ENCODE peak calls at places on chromosomes 5 and 9, in seven cellular contexts. J, P, R, M, D, Z and I are unnamed samples.

GRCh38 chr5:33806736-33807442 is 84.9 kb downstream of the ADAMTS12 start:
- DNase-seq in Z (peak; percentile 81), M (peak; percentile 86), P (no peak), D (peak; percentile 87), R (no peak), J (peak; percentile 84), I (peak; percentile 86)

GRCh38 chr5:63055421-63055820 is 476.8 kb downstream of the LRRC70 start:
- DNase-seq in Z (no peak), R (no peak), P (no peak), D (no peak), M (no peak), J (no peak), I (no peak)

GRCh38 chr9:112777914-112778313 is 27.4 kb downstream of the SNX30 start:
- DNase-seq in M (peak; percentile 56), J (peak; percentile 64), P (no peak), R (no peak), D (peak; percentile 38), Z (peak; percentile 48), I (no peak)

GRCh38 chr9:96100385-96100978 is 201.5 kb downstream of the HSD17B3 start:
- DNase-seq in Z (no peak), P (no peak), J (peak; percentile 19), M (no peak), R (peak; percentile 25), D (no peak), I (no peak)

GRCh38 chr5:112420111-112420864 is 1.2 kb upstream of the EPB41L4A start:
- DNase-seq in M (peak; percentile 47), J (peak; percentile 33), Z (peak; percentile 18), P (peak; percentile 90), D (peak; percentile 5), R (peak; percentile 87), I (peak; percentile 37)

GRCh38 chr9:34545497-34545896 is 22.7 kb upstream of the ENHO start:
- DNase-seq in R (no peak), P (no peak), M (no peak), J (no peak), D (no peak), Z (no peak), I (no peak)

GRCh38 chr5:149060325-149060724 is 2.5 kb downstream of the SH3TC2 start:
- DNase-seq in P (no peak), R (peak; percentile 22), J (no peak), M (peak; percentile 43), Z (no peak), D (peak; percentile 79), I (peak; percentile 74)

GRCh38 chr9:104090578-104090977 is 3.5 kb upstream of the SMC2 start:
- DNase-seq in Z (no peak), J (no peak), M (no peak), R (no peak), D (no peak), P (no peak), I (peak; percentile 65)

GRCh38 chr9:137264067-137264466 is 8.9 kb downstream of the NELFB start:
- DNase-seq in M (no peak), P (no peak), R (peak; percentile 7), J (no peak), D (no peak), Z (no peak), I (no peak)

GRCh38 chr9:137267933-137268355 is 9.6 kb upstream of the TOR4A start:
- DNase-seq in R (no peak), Z (no peak), M (no peak), D (peak; percentile 15), J (no peak), P (no peak), I (peak; percentile 29)

GRCh38 chr9:137265496-137266161 is 10.5 kb downstream of the NELFB start:
- DNase-seq in M (no peak), Z (no peak), R (no peak), P (no peak), J (no peak), D (no peak), I (no peak)

GRCh38 chr9:137266589-137267453 is 10.7 kb upstream of the TOR4A start:
- DNase-seq in J (no peak), D (no peak), Z (no peak), M (no peak), R (no peak), P (no peak), I (no peak)

GRCh38 chr9:137266162-137266527 is 11.0 kb downstream of the NELFB start:
- DNase-seq in P (no peak), M (no peak), J (no peak), R (peak; percentile 43), Z (no peak), D (no peak), I (no peak)
- H3K4me3 ChIP-seq in P (no peak overlapping the region), M (no peak overlapping the region), J (no peak overlapping the region), R (no peak overlapping the region), Z (no peak overlapping the region), D (no peak overlapping the region), I (no peak overlapping the region)

GRCh38 chr5:159319822-159320221 is 10.5 kb downstream of the IL12B start:
- DNase-seq in Z (no peak), M (no peak), J (no peak), P (no peak), R (no peak), D (no peak), I (no peak)

GRCh38 chr5:159318448-159318847 is 11.8 kb downstream of the IL12B start:
- DNase-seq in R (no peak), Z (no peak), D (no peak), P (no peak), J (no peak), M (no peak), I (no peak)

GRCh38 chr5:159317849-159318248 is 12.4 kb downstream of the IL12B start:
- DNase-seq in R (no peak), Z (no peak), P (no peak), M (no peak), J (no peak), D (no peak), I (no peak)

GRCh38 chr5:159319363-159319762 is 10.9 kb downstream of the IL12B start:
- DNase-seq in M (no peak), Z (no peak), D (no peak), J (no peak), R (no peak), P (no peak), I (no peak)

DNA sequence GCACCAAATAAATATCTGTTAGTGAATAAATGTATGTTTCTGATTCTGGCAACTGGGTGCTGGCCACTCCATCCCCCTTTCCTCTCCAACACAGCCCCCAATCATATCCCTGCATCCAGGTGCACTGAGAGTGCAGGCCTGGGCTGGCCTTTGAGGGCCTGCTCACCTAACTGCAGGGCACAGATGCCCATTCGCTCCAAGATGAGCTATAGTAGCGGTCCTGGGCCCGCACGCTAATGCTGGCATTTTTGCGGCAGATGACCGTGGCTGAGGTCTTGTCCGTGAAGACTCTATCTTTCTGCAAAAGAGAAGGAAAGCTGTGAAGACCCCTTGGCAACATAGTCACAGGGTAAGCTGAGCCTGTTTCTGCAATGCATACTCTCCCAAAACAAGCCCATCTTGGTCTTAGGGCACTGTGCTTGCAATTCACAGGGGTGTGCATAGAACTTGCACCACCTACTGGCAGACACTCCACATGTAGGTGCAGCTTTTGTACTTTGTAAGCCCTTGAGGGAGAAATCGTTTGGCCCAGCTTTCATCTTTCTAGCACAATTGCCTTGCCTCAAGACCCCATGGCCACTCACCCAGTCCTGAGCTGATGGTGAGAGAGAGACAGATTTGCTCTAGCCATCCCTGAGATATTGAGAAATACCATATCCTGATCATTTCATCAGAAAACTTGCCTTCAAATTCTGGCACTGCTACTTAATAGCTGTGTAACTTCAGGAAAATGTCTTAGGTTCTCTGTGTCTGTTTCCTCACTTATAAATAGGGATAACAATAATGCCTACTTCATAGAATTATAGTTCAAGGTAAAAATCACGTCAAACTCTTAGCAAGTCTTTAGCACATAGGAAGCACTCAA is 13.5 kb downstream of the IL12B start:
- DNase-seq in M (peak; percentile 66), P (no peak), R (no peak), D (peak; percentile 67), Z (peak; percentile 45), J (peak; percentile 57), I (peak; percentile 74)
- TF ChIP-seq CTCF in M (peak; percentile 76), P (peak; percentile 35), R (peak; percentile 54), D (peak; percentile 65), Z (peak; percentile 81), J (peak; percentile 88), I (peak; percentile 86)

DNA sequence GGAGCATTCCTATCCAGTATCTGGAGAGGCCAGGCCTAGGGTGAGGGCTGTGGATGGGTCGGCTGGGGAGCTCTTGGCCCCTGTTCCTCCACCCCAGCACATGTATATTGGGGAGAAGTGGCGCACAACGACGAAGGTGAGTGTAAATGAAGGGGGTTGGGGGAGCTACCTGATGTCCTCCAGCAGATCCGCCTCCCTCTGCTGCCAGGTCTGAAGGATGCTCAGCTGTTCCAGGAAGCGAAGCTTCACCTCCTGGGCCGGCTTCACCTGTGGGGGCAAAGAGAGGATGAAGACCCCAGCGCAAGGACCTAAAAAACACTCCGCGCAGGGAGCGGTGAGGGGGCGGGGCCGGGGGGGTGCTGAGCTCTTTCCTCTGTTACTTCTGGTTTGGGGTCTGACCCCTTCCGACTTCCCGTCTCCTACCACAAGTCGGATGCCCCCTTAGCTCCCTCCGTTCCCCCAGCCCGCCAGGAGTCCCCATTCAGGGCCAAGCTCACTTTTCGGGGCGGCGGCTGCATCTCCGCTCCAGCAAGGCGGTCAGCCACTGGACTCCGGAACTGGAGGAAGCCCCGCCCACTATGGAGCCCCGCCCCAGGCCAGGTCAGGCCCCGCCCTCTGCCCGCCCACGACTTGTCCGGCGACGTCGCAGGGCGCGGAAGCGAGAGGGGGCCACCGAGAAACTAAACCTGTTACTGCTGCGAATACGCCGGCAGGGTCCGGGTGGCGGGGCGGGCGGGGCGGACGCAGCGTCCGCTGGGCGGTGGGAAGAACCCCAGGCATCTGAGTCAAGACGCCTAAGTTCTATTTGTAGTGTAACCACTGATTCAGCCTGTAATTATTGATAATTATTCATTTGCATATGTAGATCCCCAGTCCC is at the start of gene FCHSD1:
- DNase-seq in R (peak; percentile 92), Z (peak; percentile 50), J (peak; percentile 69), P (peak; percentile 92), M (peak; percentile 72), D (peak; percentile 75), I (peak; percentile 82)
- H3K4me3 ChIP-seq in R (peak within 1 kb of the TSS; percentile 47), Z (peak within 1 kb of the TSS; percentile 83), J (peak within 1 kb of the TSS; percentile 74), P (peak within 1 kb of the TSS; percentile 70), M (peak within 1 kb of the TSS; percentile 68), D (peak within 1 kb of the TSS; percentile 78), I (peak within 1 kb of the TSS; percentile 87)

GRCh38 chr9:80062581-80062980 is 490.8 kb downstream of the TLE4 start:
- DNase-seq in J (no peak), P (no peak), Z (no peak), D (no peak), M (no peak), R (no peak), I (no peak)

GRCh38 chr9:80070071-80070742 is 498.4 kb downstream of the TLE4 start:
- DNase-seq in M (no peak), R (no peak), J (no peak), P (no peak), Z (no peak), D (no peak), I (no peak)

GRCh38 chr9:80061940-80062339 is 490.2 kb downstream of the TLE4 start:
- DNase-seq in M (peak; percentile 93), J (peak; percentile 97), R (no peak), P (no peak), D (peak; percentile 97), Z (peak; percentile 96), I (peak; percentile 86)

GRCh38 chr9:80072406-80072805 is 500.6 kb downstream of the TLE4 start:
- DNase-seq in D (no peak), J (no peak), Z (no peak), M (no peak), R (no peak), P (no peak), I (no peak)

DNA sequence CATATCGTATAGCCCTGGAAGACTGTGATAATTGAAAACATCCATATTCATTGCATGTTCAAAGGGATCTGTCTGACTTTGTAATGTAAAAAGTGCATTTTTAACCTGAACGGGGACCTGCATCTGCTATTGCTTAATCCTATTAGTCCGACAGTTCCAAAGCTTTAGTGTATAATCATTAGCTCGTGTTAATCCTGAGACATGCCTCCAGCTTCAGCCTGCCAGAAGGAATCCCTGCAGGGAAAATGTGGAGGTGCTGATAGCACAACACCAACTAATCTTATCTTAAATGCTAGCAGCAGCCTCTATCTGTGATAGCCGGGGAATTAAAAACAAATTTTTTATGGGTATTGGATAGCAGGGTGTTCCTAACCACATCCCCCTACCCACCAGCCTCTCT is 495.2 kb downstream of the TLE4 start:
- DNase-seq in M (no peak), Z (no peak), R (no peak), P (no peak), J (no peak), D (no peak), I (no peak)
- TF ChIP-seq CTCF in M (no peak), Z (no peak), R (no peak), P (no peak), J (no peak), D (no peak), I (no peak)